ENCODE peak calls at places on chromosomes 7 and 10, in eight cellular contexts. E, X, A, J, O, C, S and D are unnamed samples.

GRCh38 chr7:155131090-155131489 is 61.0 kb downstream of the HTR5A start:
- DNase-seq in A (no peak), J (no peak), O (no peak), C (no peak), X (no peak), E (no peak), S (no peak), D (no peak)

GRCh38 chr10:85548038-85548437 is 818.6 kb downstream of the GRID1 start:
- DNase-seq in C (peak), S (peak), E (no peak), O (peak), J (no peak), A (no peak), X (no peak), D (peak)

GRCh38 chr7:28509256-28510021 is 97.1 kb downstream of the CREB5 start:
- DNase-seq in A (no peak), E (no peak), O (no peak), X (no peak), C (peak), S (no peak), J (no peak), D (no peak)

GRCh38 chr10:5618829-5619228 is 47.6 kb downstream of the ASB13 start:
- DNase-seq in C (no peak), A (no peak), O (no peak), X (no peak), S (peak), E (no peak), J (no peak), D (no peak)

GRCh38 chr7:7271094-7271874 is 88.9 kb downstream of the C1GALT1 start:
- DNase-seq in A (no peak), J (no peak), C (no peak), E (no peak), X (no peak), S (no peak), O (no peak), D (no peak)

GRCh38 chr10:14383266-14383665 is 52.5 kb upstream of the FRMD4A start:
- DNase-seq in A (no peak), C (no peak), S (no peak), J (no peak), O (no peak), E (no peak), X (peak), D (no peak)

GRCh38 chr10:129973674-129974059 is 9.6 kb upstream of the EBF3 start:
- DNase-seq in O (no peak), J (no peak), E (no peak), X (no peak), S (no peak), A (no peak), C (no peak), D (no peak)

GRCh38 chr10:122911889-122912484 is 1.6 kb downstream of the FAM24A start:
- DNase-seq in J (peak), S (no peak), C (no peak), E (peak), O (peak), X (peak), A (peak), D (peak)

GRCh38 chr10:119379466-119380071 is 162.9 kb downstream of the RGS10 start:
- DNase-seq in X (no peak), C (no peak), S (no peak), J (no peak), E (no peak), A (no peak), O (no peak), D (no peak)

GRCh38 chr10:47402681-47403301 is 18.7 kb upstream of the ZNF488 start:
- DNase-seq in J (no peak), C (no peak), S (no peak), A (peak), O (peak), X (peak), E (peak), D (peak)

GRCh38 chr7:41925946-41926345 is 223.1 kb upstream of the INHBA start:
- DNase-seq in S (no peak), J (no peak), C (no peak), O (no peak), E (no peak), X (peak), A (no peak), D (no peak)

GRCh38 chr7:134593530-134594392 is 44.9 kb downstream of the AKR1B15 start:
- DNase-seq in J (peak), C (no peak), O (peak), X (peak), A (no peak), S (peak), E (no peak), D (peak)

GRCh38 chr10:97490592-97490991 is 7.6 kb downstream of the MMS19 start:
- DNase-seq in C (no peak), S (no peak), E (no peak), A (no peak), X (no peak), J (no peak), O (no peak), D (no peak)

GRCh38 chr7:29230871-29231345 is 36.3 kb downstream of the CHN2 start:
- DNase-seq in S (no peak), C (no peak), E (no peak), A (no peak), O (peak), J (no peak), X (no peak), D (no peak)

GRCh38 chr10:91453535-91453934 is 43.4 kb downstream of the HECTD2 start:
- DNase-seq in A (no peak), O (no peak), S (no peak), C (no peak), E (no peak), J (no peak), X (no peak), D (no peak)

GRCh38 chr10:106181491-106181890 is 983.0 kb downstream of the SORCS1 start:
- DNase-seq in O (no peak), E (no peak), J (no peak), C (no peak), X (peak), S (no peak), A (no peak), D (no peak)

GRCh38 chr7:150406565-150407421 is 27.7 kb downstream of the ZNF775 start:
- DNase-seq in E (no peak), A (no peak), J (no peak), C (peak), O (peak), S (no peak), X (peak), D (no peak)

GRCh38 chr7:74404741-74405140 is 49.0 kb upstream of the GTF2IRD1 start:
- DNase-seq in S (no peak), O (no peak), C (no peak), E (no peak), J (no peak), X (no peak), A (no peak), D (no peak)

GRCh38 chr7:142626420-142627035 is 122.7 kb upstream of the PRSS1 start:
- DNase-seq in E (peak), J (peak), A (peak), S (peak), X (peak), O (peak), C (no peak), D (peak)

GRCh38 chr10:117167346-117168134 is 29.5 kb upstream of the VAX1 start:
- DNase-seq in S (no peak), C (no peak), E (no peak), A (no peak), X (no peak), O (no peak), J (no peak), D (no peak)

GRCh38 chr10:28586176-28586575 is 53.3 kb downstream of the WAC start:
- DNase-seq in A (no peak), J (no peak), E (no peak), O (no peak), X (no peak), C (no peak), S (no peak), D (no peak)

GRCh38 chr10:28592953-28593352 is 60.0 kb downstream of the WAC start:
- DNase-seq in A (no peak), S (no peak), E (no peak), O (peak), X (peak), C (no peak), J (peak), D (peak)

GRCh38 chr10:28585076-28585475 is 52.2 kb downstream of the WAC start:
- DNase-seq in O (no peak), X (no peak), S (no peak), A (no peak), C (no peak), E (no peak), J (no peak), D (no peak)

GRCh38 chr10:28587270-28587969 is 54.5 kb downstream of the WAC start:
- DNase-seq in A (no peak), C (no peak), E (no peak), S (no peak), X (peak), O (no peak), J (no peak), D (no peak)

DNA sequence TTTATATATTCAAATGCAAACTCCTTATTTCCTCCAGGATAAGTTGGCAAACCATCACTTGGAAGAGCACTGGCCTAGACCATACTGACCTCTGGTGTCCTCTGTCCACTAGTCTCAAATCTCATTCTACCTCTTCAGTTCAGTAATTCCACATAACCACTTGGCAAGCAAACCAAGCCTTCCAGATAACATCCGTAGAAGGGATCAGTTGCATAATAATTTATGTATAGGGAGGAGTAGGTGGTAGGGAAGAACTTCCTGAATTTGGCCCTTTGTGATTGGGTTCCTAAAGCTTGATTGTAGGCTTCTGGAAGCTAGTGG is 55.0 kb downstream of the WAC start:
- DNase-seq in E (no peak), J (peak), A (no peak), C (no peak), X (peak), O (no peak), S (no peak), D (no peak)
- TF ChIP-seq USF2 in E (no peak), J (no peak), A (no peak), C (no peak), X (no peak), O (no peak), S (no peak), D (no peak)

GRCh38 chr10:33883881-33884280 is 549.4 kb upstream of the NRP1 start:
- DNase-seq in A (no peak), S (no peak), E (no peak), J (no peak), O (no peak), C (no peak), X (no peak), D (no peak)
- TF ChIP-seq USF2 in A (no peak), S (no peak), E (no peak), J (no peak), O (no peak), C (no peak), X (no peak), D (no peak)

GRCh38 chr7:50706469-50706937 is 76.2 kb downstream of the GRB10 start:
- DNase-seq in X (no peak), J (no peak), C (no peak), E (no peak), A (no peak), O (no peak), S (no peak), D (peak)
- TF ChIP-seq USF2 in X (no peak), J (no peak), C (no peak), E (no peak), A (no peak), O (no peak), S (no peak), D (no peak)

GRCh38 chr7:44194562-44195145 is 5.4 kb upstream of the GCK start:
- DNase-seq in A (no peak), J (no peak), X (no peak), S (no peak), O (no peak), E (no peak), C (no peak), D (no peak)

GRCh38 chr7:44195901-44196300 is 4.9 kb upstream of the YKT6 start:
- DNase-seq in C (no peak), S (no peak), A (no peak), J (no peak), O (no peak), E (no peak), X (peak), D (no peak)

GRCh38 chr7:44197487-44197886 is 3.3 kb upstream of the YKT6 start:
- DNase-seq in O (no peak), J (no peak), E (no peak), C (no peak), A (no peak), X (no peak), S (no peak), D (no peak)

GRCh38 chr7:44194069-44194468 is 4.8 kb upstream of the GCK start:
- DNase-seq in X (peak), S (no peak), A (no peak), C (no peak), E (no peak), J (no peak), O (no peak), D (no peak)

DNA sequence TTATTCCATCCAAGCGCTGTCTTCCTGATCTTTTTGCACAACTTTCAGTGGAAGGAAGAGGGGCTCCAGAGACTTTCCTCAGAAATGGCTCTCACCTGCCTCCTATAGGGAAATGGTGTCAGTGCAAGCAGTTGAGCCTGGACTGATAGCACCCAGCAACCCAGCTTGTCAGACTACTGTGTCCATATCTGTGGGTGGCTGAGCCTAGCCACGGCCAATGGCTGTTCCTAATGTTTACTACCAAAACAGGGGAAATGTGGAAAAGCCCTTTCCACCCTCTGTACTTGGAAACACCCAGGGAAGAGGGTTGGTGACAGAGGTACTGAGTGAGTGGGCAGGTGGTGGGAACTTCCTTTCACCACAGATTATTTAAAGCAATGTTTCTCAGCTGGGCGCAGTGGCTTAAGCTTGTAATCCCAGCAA is 4.3 kb upstream of the YKT6 start:
- DNase-seq in E (peak), C (no peak), X (peak), O (peak), S (peak), A (peak), J (peak), D (peak)
- TF ChIP-seq USF2 in E (no peak), C (no peak), X (no peak), O (no peak), S (no peak), A (no peak), J (no peak), D (no peak)

GRCh38 chr7:70698219-70698832 is 433.6 kb upstream of the GALNT17 start:
- DNase-seq in A (no peak), S (peak), X (peak), E (no peak), C (no peak), J (peak), O (peak), D (peak)
- TF ChIP-seq USF2 in A (no peak), S (no peak), X (no peak), E (no peak), C (no peak), J (no peak), O (no peak), D (no peak)